ENCODE peak calls at places on chromosomes 16 and 17, in four cellular contexts. V is H1, L is HepG2, D is GM12878. Y is an unnamed sample.

GRCh38 chr16:86528061-86528929 is 18.0 kb downstream of the FOXF1 start:
- DNase-seq in V (no peak), L (no peak), D (no peak), Y (no peak)

GRCh38 chr16:8596581-8596980 is 6.3 kb upstream of the TMEM114 start:
- DNase-seq in V (no peak), L (no peak), D (no peak), Y (no peak)

GRCh38 chr17:3657588-3657869 is 10.8 kb downstream of the TAX1BP3 start:
- DNase-seq in V (no peak), L (no peak), D (no peak), Y (no peak)

GRCh38 chr16:51184702-51185433 is 33.8 kb upstream of the SALL1 start:
- DNase-seq in V (no peak), L (no peak), D (no peak), Y (no peak)

GRCh38 chr16:77822656-77823055 is 34.3 kb downstream of the VAT1L start:
- DNase-seq in V (no peak), L (no peak), D (no peak), Y (no peak)

GRCh38 chr16:50482271-50482670 is 65.9 kb upstream of the NKD1 start:
- DNase-seq in V (no peak), L (no peak), D (no peak), Y (no peak)

GRCh38 chr16:11100239-11100750 is 155.7 kb downstream of the SOCS1 start:
- DNase-seq in V (peak), L (no peak), D (peak), Y (peak)

GRCh38 chr17:327296-327695 is 25.3 kb downstream of the RPH3AL start:
- DNase-seq in V (no peak), L (no peak), D (no peak), Y (no peak)

GRCh38 chr16:85431431-85432124 is 181.5 kb upstream of the GSE1 start:
- DNase-seq in V (no peak), L (no peak), D (no peak), Y (no peak)

GRCh38 chr17:36888236-36888957 is 48.9 kb upstream of the LHX1 start:
- DNase-seq in V (no peak), L (no peak), D (no peak), Y (no peak)
- TF ChIP-seq ZNF274 in V (no peak), L (no peak), D (no peak), Y (no peak)

DNA sequence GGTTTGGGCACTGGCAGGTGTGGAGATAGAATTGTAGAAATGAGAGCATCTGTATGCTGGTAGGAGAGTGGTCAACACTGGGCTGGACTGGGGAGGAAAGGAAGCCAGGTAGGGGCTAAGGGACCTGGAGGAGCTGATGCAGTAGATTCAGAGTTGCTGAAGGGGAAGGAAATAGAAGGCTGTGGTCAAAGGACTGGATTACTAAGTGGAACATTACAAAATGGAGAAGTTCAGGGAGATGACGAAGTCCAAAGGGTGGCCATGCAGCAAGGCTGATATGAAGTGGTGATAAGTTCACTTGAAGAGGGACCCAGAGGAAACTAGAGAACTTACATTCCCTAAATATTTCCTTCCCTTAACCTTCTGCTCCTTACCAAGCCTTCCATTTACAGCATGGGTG is 8.6 kb upstream of the CCL2 start:
- DNase-seq in V (no peak), L (no peak), D (no peak), Y (no peak)
- H3K9ac ChIP-seq in V (no peak), L (no peak), D (no peak), Y (no peak)

DNA sequence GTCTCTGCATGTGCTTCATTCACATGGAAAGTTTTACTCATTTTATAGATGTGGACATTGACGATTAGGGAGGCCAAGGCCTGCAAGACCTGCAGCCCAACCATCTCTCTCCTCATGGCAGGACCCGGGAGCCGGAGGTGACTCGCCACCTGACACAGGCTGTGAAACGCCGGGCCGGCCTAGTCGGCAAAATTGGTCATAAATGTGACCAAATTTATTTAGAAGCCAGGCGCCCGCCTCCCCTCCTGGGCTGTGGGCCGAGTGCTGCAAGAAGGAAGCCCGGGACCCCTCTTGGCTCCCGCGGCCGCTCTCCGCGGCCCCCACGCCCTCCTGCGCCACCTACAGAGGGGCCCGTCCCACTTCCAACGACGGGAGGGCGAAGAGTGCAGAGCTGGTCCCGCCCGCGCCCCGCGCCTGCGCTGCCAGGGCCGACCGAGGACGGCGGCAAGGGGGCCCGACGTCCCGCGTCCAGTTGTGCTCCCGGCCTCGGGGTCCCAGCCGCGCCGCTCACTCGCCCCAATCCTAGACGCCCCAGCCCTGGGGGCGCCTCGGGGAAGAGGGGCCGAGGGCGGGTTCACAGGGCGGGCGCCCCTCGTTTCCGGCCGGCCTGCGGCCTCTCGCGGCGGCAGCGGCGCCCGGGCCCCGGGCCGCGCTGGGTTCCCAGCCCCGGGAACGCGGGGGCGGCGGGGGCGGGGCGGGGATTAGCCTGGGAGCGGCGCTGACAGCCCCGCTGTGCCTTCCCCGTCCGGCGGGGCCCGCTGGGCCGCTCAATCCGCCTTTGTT is 47.5 kb downstream of the WNT3 start:
- DNase-seq in V (no peak), L (peak), D (no peak), Y (no peak)
- TF ChIP-seq SUZ12 in V (peak), L (no peak), D (no peak), Y (no peak)

DNA sequence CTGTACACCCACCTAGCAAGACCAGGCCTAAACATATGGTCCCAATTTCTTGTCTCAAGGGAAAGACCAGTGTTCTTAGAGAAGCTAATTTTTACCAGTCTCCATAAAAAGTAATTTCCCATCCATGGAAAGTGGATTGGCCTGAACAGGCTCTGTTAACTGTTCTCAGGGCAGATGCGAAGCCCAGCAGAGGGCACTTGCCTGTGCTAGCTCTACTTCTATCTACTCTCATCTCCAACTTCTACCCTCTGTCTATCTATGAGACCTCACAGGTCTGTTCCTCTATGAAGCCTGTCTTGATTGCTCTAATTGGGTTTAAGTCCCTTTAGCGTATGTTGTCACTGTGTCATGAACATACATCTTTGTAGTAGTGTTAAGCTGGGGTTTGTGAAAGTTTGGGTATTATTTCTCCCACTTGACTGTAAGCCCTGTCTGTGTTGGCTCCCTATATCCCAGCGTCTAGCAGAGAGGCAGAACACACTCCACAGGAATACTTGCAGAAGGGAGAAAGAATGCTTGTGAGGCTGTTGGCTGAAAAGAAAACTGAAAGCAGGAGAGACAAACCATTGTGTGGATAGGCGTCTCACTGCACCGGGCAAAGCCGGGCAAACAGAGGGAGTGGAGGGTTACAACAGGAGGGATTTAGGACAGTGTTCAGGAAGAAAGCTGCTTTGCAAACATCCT is 167.2 kb upstream of the MAF start:
- DNase-seq in V (no peak), L (peak), D (no peak), Y (no peak)
- TF ChIP-seq ZNF274 in V (no peak), L (no peak), D (no peak), Y (no peak)

GRCh38 chr17:44970136-44970737 is 2.1 kb upstream of the C1QL1 start:
- DNase-seq in V (no peak), L (no peak), D (no peak), Y (no peak)

GRCh38 chr17:44972953-44973352 is 4.8 kb upstream of the C1QL1 start:
- DNase-seq in V (no peak), L (peak), D (no peak), Y (no peak)

GRCh38 chr17:44969144-44969780 is 1.2 kb upstream of the C1QL1 start:
- DNase-seq in V (no peak), L (no peak), D (no peak), Y (no peak)

GRCh38 chr17:44968225-44969143 is at the start of gene C1QL1:
- DNase-seq in V (peak), L (peak), D (no peak), Y (peak)

DNA sequence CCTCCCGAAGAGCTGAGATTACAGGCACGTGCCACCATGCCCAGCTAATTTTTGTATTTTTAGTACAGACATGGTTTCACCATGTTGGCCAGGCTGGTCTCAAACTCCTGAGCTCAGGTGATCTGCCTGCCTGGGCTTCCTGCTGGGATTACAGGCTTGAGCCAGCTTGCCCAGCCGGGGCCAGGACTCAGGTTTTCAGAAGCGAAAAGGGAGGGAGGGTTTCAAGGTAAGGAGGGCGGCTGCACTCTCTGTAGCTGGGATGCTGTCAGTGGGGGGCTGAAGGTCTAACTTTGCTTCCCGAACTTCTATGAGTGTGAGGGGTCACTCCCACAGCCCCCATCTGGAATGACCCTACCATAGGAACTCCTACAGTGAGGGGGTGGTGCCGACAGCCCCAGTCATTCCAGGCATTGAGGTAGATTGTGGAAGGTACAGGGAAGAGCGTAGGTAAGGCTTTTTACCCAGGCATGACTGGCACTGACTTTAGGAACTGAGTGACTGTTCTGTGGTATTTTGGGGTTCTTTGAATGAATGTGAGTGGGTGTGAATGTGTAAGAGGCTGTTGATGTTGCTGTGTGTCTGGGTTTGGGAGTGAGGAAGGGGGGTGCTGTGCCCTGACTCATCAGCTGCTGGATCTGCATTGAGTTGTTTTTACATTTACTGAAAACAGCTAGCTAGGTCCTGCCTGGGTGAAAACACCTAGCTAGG is 3.8 kb upstream of the C1QL1 start:
- DNase-seq in V (no peak), L (no peak), D (no peak), Y (no peak)
- H3K9ac ChIP-seq in V (peak), L (no peak), D (no peak), Y (no peak)

DNA sequence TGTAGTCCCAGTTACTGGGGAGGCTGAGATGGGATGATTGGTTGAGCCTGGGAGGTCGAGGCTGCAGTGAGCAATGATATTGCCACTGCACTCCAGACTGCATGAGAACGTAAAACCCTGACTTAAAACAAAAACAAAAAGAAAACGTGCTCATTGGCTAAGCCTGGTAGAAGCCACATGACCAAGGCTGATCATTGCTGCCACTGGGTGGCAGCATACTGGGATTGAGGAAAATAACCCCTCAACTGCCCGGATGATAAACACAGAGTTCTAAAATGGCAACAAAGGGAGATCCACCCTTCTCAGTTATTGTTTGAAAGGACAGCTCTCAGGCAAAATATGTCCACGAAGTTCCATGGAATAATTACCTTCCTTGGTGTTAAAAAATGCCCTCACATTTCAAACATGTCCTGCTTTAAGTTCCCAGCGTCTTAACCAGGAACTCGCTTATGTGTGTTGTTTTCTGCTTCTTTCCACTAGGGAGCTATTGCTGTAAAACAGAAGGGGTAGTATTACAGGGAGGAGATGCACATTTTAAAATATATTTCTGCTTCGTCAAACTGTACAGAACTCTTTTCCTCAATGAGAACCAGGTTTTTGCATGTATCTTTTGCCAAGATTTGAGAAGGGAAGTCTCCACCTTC is 675.3 kb downstream of the MAF start:
- DNase-seq in V (peak), L (peak), D (no peak), Y (peak)
- TF ChIP-seq SUZ12 in V (no peak), L (no peak), D (no peak), Y (no peak)

DNA sequence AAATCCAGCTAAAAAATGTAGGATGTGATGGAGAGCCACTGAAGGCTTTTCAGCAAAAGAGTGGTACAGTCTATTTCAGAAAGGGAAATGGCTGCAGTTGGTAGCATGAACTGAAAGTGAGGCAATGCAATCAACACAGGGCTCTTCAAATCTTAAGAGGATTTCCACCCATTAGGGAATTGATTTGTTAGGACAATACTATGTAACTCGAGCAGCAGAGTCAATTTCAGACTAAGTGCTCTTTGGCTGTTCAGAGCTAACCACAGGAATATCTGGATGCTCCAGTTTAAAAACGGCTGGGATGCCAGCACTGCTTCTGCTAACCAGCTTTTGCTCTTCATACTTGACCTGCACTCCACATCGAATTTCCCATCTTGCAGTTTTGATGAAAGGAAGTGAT is 24.6 kb downstream of the CACNG1 start:
- DNase-seq in V (no peak), L (no peak), D (no peak), Y (no peak)
- TF ChIP-seq ZNF274 in V (no peak), L (no peak), D (no peak), Y (no peak)

DNA sequence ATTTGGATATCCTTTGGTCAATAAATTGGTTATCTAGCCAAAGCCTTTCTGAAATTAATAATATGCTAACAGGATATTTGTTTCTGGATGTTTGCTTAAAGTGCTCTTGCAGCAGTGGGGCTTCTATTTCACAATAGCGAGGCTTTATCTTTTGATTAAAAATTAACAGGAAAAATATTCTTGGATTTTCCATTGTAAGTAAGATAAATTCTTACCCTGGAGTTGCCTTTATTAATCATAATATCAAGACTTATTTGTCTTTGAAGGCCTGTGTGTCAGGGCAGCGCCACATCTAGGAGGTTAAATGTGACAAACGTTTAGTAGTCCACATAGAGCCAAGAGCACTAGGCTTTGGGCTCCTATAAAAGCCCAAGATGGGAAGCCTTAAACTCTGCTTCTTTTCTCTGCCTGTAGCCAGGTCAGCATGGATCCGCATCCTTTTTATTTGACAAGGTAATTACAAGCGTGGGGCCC is 5.3 kb downstream of the TMEM97 start:
- DNase-seq in V (no peak), L (no peak), D (no peak), Y (no peak)
- H3K9ac ChIP-seq in V (no peak), L (no peak), D (no peak), Y (no peak)

GRCh38 chr17:9233761-9234160 is 212.5 kb downstream of the NTN1 start:
- DNase-seq in V (no peak), L (no peak), D (no peak), Y (no peak)

GRCh38 chr17:9231449-9232154 is 210.3 kb downstream of the NTN1 start:
- DNase-seq in V (no peak), L (no peak), D (no peak), Y (no peak)

GRCh38 chr17:9232155-9232475 is 210.8 kb downstream of the NTN1 start:
- DNase-seq in V (no peak), L (no peak), D (no peak), Y (no peak)

GRCh38 chr17:9233271-9233599 is 211.9 kb downstream of the NTN1 start:
- DNase-seq in V (no peak), L (no peak), D (no peak), Y (no peak)

GRCh38 chr17:9232591-9233270 is 211.4 kb downstream of the NTN1 start:
- DNase-seq in V (no peak), L (no peak), D (no peak), Y (no peak)
- TF ChIP-seq SUZ12 in V (no peak), L (no peak), D (no peak), Y (no peak)

GRCh38 chr17:48178327-48178726 is 70.8 kb downstream of the SNX11 start:
- DNase-seq in V (no peak), L (no peak), D (no peak), Y (no peak)

GRCh38 chr17:48179071-48179945 is 71.7 kb downstream of the SNX11 start:
- DNase-seq in V (no peak), L (no peak), D (no peak), Y (no peak)

GRCh38 chr17:48180842-48181241 is 73.3 kb downstream of the SNX11 start:
- DNase-seq in V (no peak), L (no peak), D (no peak), Y (no peak)

GRCh38 chr17:48184721-48185120 is 77.2 kb downstream of the SNX11 start:
- DNase-seq in V (no peak), L (no peak), D (no peak), Y (no peak)

DNA sequence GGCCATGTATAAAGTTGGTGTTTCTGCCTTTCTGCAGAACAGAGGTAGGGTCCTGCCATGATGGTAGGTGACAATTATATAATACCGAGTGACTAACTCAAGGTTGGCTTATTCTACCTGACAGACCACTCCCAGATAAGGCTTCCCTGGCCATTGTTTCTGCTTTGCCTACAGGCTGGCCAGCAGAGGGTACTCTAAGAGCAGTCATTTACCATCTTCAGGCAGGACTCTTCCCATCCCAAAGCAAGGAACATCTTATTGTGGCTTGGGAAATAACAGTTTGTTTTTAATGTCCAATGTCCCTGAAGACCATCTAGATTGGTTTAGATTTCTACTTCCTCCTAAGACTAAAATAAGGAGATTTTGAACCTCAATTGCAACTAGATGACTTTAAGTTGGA is 74.1 kb downstream of the SNX11 start:
- DNase-seq in V (no peak), L (no peak), D (no peak), Y (no peak)
- TF ChIP-seq ZNF274 in V (no peak), L (no peak), D (no peak), Y (no peak)